ENCODE peak calls at places on chromosomes 11 and 22, in seven cellular contexts. One of them, this sample, is unnamed.

GRCh38 chr22:46830001-46830715 is 67.7 kb downstream of the TBC1D22A start:
- DNase-seq in endothelial cell: no peak
- DNase-seq in EL: peak
- DNase-seq in pulmonary artery endothelial cell: no peak
- DNase-seq in effector memory CD4-positive, alpha-beta T cell: no peak
- DNase-seq in breast epithelium: no peak
- DNase-seq in Daoy: peak
- DNase-seq in this sample: peak

GRCh38 chr22:41057076-41057475 is 35.3 kb upstream of the EP300 start:
- DNase-seq in endothelial cell: no peak
- DNase-seq in EL: no peak
- DNase-seq in pulmonary artery endothelial cell: no peak
- DNase-seq in effector memory CD4-positive, alpha-beta T cell: no peak
- DNase-seq in breast epithelium: no peak
- DNase-seq in Daoy: no peak
- DNase-seq in this sample: no peak

GRCh38 chr11:126334665-126335462 is 20.6 kb upstream of the ST3GAL4 start:
- DNase-seq in endothelial cell: no peak
- DNase-seq in EL: peak
- DNase-seq in pulmonary artery endothelial cell: no peak
- DNase-seq in effector memory CD4-positive, alpha-beta T cell: no peak
- DNase-seq in breast epithelium: no peak
- DNase-seq in Daoy: peak
- DNase-seq in this sample: peak

GRCh38 chr11:95500466-95500865 is 269.5 kb upstream of the SESN3 start:
- DNase-seq in endothelial cell: no peak
- DNase-seq in EL: no peak
- DNase-seq in pulmonary artery endothelial cell: no peak
- DNase-seq in effector memory CD4-positive, alpha-beta T cell: no peak
- DNase-seq in breast epithelium: no peak
- DNase-seq in Daoy: no peak
- DNase-seq in this sample: no peak

GRCh38 chr11:19962795-19963163 is 197.5 kb downstream of the DBX1 start:
- DNase-seq in endothelial cell: no peak
- DNase-seq in EL: peak
- DNase-seq in pulmonary artery endothelial cell: no peak
- DNase-seq in effector memory CD4-positive, alpha-beta T cell: no peak
- DNase-seq in breast epithelium: no peak
- DNase-seq in Daoy: no peak
- DNase-seq in this sample: no peak

GRCh38 chr11:79973701-79974626 is 533.1 kb upstream of the TENM4 start:
- DNase-seq in endothelial cell: no peak
- DNase-seq in EL: peak
- DNase-seq in pulmonary artery endothelial cell: no peak
- DNase-seq in effector memory CD4-positive, alpha-beta T cell: no peak
- DNase-seq in breast epithelium: no peak
- DNase-seq in Daoy: peak
- DNase-seq in this sample: peak

GRCh38 chr22:37303821-37304274 is 21.5 kb downstream of the CYTH4 start:
- DNase-seq in endothelial cell: no peak
- DNase-seq in EL: peak
- DNase-seq in pulmonary artery endothelial cell: peak
- DNase-seq in effector memory CD4-positive, alpha-beta T cell: no peak
- DNase-seq in breast epithelium: no peak
- DNase-seq in Daoy: peak
- DNase-seq in this sample: peak

GRCh38 chr22:47443836-47444745 is 681.6 kb downstream of the TBC1D22A start:
- DNase-seq in endothelial cell: no peak
- DNase-seq in EL: no peak
- DNase-seq in pulmonary artery endothelial cell: no peak
- DNase-seq in effector memory CD4-positive, alpha-beta T cell: no peak
- DNase-seq in breast epithelium: no peak
- DNase-seq in Daoy: no peak
- DNase-seq in this sample: no peak

GRCh38 chr11:57425565-57426438 is 1.1 kb downstream of the SLC43A3 start:
- DNase-seq in endothelial cell: no peak
- DNase-seq in EL: no peak
- DNase-seq in pulmonary artery endothelial cell: no peak
- DNase-seq in effector memory CD4-positive, alpha-beta T cell: no peak
- DNase-seq in breast epithelium: peak
- DNase-seq in Daoy: peak
- DNase-seq in this sample: no peak

GRCh38 chr11:47330002-47330911 is 22.2 kb downstream of the MYBPC3 start:
- DNase-seq in endothelial cell: no peak
- DNase-seq in EL: peak
- DNase-seq in pulmonary artery endothelial cell: no peak
- DNase-seq in effector memory CD4-positive, alpha-beta T cell: no peak
- DNase-seq in breast epithelium: peak
- DNase-seq in Daoy: no peak
- DNase-seq in this sample: no peak

GRCh38 chr11:84817998-84818397 is 809.1 kb downstream of the DLG2 start:
- DNase-seq in endothelial cell: no peak
- DNase-seq in EL: peak
- DNase-seq in pulmonary artery endothelial cell: no peak
- DNase-seq in effector memory CD4-positive, alpha-beta T cell: no peak
- DNase-seq in breast epithelium: no peak
- DNase-seq in Daoy: no peak
- DNase-seq in this sample: peak

GRCh38 chr22:17733484-17733883 is 40.8 kb downstream of the BID start:
- DNase-seq in endothelial cell: no peak
- DNase-seq in EL: peak
- DNase-seq in pulmonary artery endothelial cell: no peak
- DNase-seq in effector memory CD4-positive, alpha-beta T cell: no peak
- DNase-seq in breast epithelium: no peak
- DNase-seq in Daoy: peak
- DNase-seq in this sample: peak

GRCh38 chr22:32005453-32005852 is 37.6 kb upstream of the SLC5A1 start:
- DNase-seq in endothelial cell: no peak
- DNase-seq in EL: peak
- DNase-seq in pulmonary artery endothelial cell: no peak
- DNase-seq in effector memory CD4-positive, alpha-beta T cell: no peak
- DNase-seq in breast epithelium: no peak
- DNase-seq in Daoy: peak
- DNase-seq in this sample: peak

GRCh38 chr22:21766933-21767462 is 31.4 kb upstream of the YPEL1 start:
- DNase-seq in endothelial cell: no peak
- DNase-seq in EL: no peak
- DNase-seq in pulmonary artery endothelial cell: no peak
- DNase-seq in effector memory CD4-positive, alpha-beta T cell: peak
- DNase-seq in breast epithelium: no peak
- DNase-seq in Daoy: no peak
- DNase-seq in this sample: no peak

GRCh38 chr11:17477361-17477760 is 716 bp upstream of the ABCC8 start:
- DNase-seq in endothelial cell: no peak
- DNase-seq in EL: no peak
- DNase-seq in pulmonary artery endothelial cell: no peak
- DNase-seq in effector memory CD4-positive, alpha-beta T cell: no peak
- DNase-seq in breast epithelium: no peak
- DNase-seq in Daoy: no peak
- DNase-seq in this sample: no peak

GRCh38 chr22:19407649-19408606 is 23.6 kb downstream of the HIRA start:
- DNase-seq in endothelial cell: no peak
- DNase-seq in EL: no peak
- DNase-seq in pulmonary artery endothelial cell: no peak
- DNase-seq in effector memory CD4-positive, alpha-beta T cell: no peak
- DNase-seq in breast epithelium: no peak
- DNase-seq in Daoy: peak
- DNase-seq in this sample: no peak

GRCh38 chr11:96200243-96200642 is 142.8 kb downstream of the MAML2 start:
- DNase-seq in endothelial cell: no peak
- DNase-seq in EL: peak
- DNase-seq in pulmonary artery endothelial cell: no peak
- DNase-seq in effector memory CD4-positive, alpha-beta T cell: no peak
- DNase-seq in breast epithelium: no peak
- DNase-seq in Daoy: no peak
- DNase-seq in this sample: no peak

GRCh38 chr11:69576069-69576782 is 64.7 kb upstream of the CCND1 start:
- DNase-seq in endothelial cell: no peak
- DNase-seq in EL: no peak
- DNase-seq in pulmonary artery endothelial cell: no peak
- DNase-seq in effector memory CD4-positive, alpha-beta T cell: no peak
- DNase-seq in breast epithelium: no peak
- DNase-seq in Daoy: no peak
- DNase-seq in this sample: no peak

GRCh38 chr11:3121931-3122774 is 43.0 kb downstream of the OSBPL5 start:
- DNase-seq in endothelial cell: no peak
- DNase-seq in EL: no peak
- DNase-seq in pulmonary artery endothelial cell: no peak
- DNase-seq in effector memory CD4-positive, alpha-beta T cell: no peak
- DNase-seq in breast epithelium: no peak
- DNase-seq in Daoy: no peak
- DNase-seq in this sample: no peak

GRCh38 chr11:102345923-102346322 is 1.1 kb upstream of the BIRC2 start:
- DNase-seq in endothelial cell: peak
- DNase-seq in EL: peak
- DNase-seq in pulmonary artery endothelial cell: peak
- DNase-seq in effector memory CD4-positive, alpha-beta T cell: peak
- DNase-seq in breast epithelium: no peak
- DNase-seq in Daoy: peak
- DNase-seq in this sample: peak

GRCh38 chr22:49237703-49238102 is 590.0 kb downstream of the BRD1 start:
- DNase-seq in endothelial cell: no peak
- DNase-seq in EL: no peak
- DNase-seq in pulmonary artery endothelial cell: no peak
- DNase-seq in effector memory CD4-positive, alpha-beta T cell: no peak
- DNase-seq in breast epithelium: no peak
- DNase-seq in Daoy: no peak
- DNase-seq in this sample: no peak

GRCh38 chr11:65456418-65456817 is 33.8 kb downstream of the NEAT1 start:
- DNase-seq in endothelial cell: no peak
- DNase-seq in EL: peak
- DNase-seq in pulmonary artery endothelial cell: no peak
- DNase-seq in effector memory CD4-positive, alpha-beta T cell: no peak
- DNase-seq in breast epithelium: no peak
- DNase-seq in Daoy: no peak
- DNase-seq in this sample: no peak

GRCh38 chr11:36054628-36055027 is 110.8 kb downstream of the LDLRAD3 start:
- DNase-seq in endothelial cell: no peak
- DNase-seq in EL: no peak
- DNase-seq in pulmonary artery endothelial cell: no peak
- DNase-seq in effector memory CD4-positive, alpha-beta T cell: no peak
- DNase-seq in breast epithelium: no peak
- DNase-seq in Daoy: no peak
- DNase-seq in this sample: no peak

This sample was measured in RCC 7860.